ENCODE peak calls at places on chromosomes 5 and 9, in six cellular contexts. L is astrocyte, E is Karpas-422, B is small intestine, W is stomach, A is hepatocyte. J is an unnamed sample. For H3K27me3, the result is how much of the 10 kb centered on the place peaks cover.

GRCh38 chr5:111699324-111699723 is 57.7 kb downstream of the NREP start:
- DNase-seq in L (no peak), E (no peak), B (no peak), W (no peak), A (no peak), J (no peak)

GRCh38 chr5:170623576-170624181 is 119.9 kb downstream of the KCNIP1 start:
- DNase-seq in L (no peak), E (peak), B (no peak), W (peak), A (peak), J (no peak)

GRCh38 chr5:122978068-122978467 is 58.5 kb downstream of the PPIC start:
- DNase-seq in L (no peak), E (no peak), B (no peak), W (no peak), A (no peak), J (no peak)

GRCh38 chr9:79377315-79377855 is 194.4 kb upstream of the TLE4 start:
- DNase-seq in L (peak), E (no peak), B (no peak), W (no peak), A (no peak), J (no peak)

GRCh38 chr5:154298060-154298459 is 107.5 kb downstream of the GALNT10 start:
- DNase-seq in L (no peak), E (peak), B (no peak), W (no peak), A (no peak), J (no peak)

GRCh38 chr9:130633336-130634190 is 30.8 kb upstream of the PRDM12 start:
- DNase-seq in L (no peak), E (no peak), B (no peak), W (no peak), A (no peak), J (no peak)

GRCh38 chr5:31664566-31664965 is 25.6 kb downstream of the PDZD2 start:
- DNase-seq in L (peak), E (peak), B (peak), W (no peak), A (no peak), J (no peak)

GRCh38 chr9:71812385-71812784 is 44.1 kb upstream of the CEMIP2 start:
- DNase-seq in L (no peak), E (no peak), B (no peak), W (no peak), A (no peak), J (no peak)

GRCh38 chr9:131478421-131478868 is 24.3 kb upstream of the POMT1 start:
- DNase-seq in L (no peak), E (peak), B (peak), W (peak), A (peak), J (peak)

DNA sequence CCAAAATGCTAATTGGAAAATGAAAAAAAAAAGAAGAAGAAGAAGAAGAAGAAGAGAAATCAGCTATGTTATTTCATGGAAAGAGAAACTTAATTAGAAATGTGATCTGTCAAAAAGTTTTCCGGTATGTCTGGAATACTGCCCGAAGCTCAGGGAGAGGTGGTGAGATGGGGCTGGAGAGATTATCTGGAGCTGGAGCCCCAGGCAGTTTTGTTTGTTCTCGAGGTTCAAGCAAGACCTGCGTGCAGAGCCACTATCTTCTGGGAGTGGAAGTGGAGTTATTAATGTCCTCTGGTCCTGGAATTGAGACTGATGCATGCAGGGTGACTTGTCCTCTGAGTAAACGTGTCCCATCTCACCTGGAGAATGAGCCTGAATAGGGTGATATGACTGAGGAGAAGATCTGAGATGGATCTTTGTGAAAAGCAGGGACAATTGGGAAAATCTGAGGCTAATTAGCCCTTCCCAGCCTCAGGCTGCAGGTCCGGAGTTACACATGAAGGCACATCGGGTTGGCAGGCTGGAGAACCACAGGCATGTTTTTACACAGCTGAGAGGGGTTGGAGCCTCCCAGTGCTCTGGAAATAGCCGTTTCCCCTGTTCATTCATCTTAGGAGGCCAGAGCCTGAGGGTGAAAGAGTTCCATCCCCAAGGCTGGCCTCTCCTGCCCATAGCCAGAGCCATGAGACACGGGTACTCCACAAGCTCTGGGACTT is 70.5 kb downstream of the OLFM1 start:
- DNase-seq in L (no peak), E (no peak), B (no peak), W (no peak), A (no peak), J (no peak)
- H3K27me3 ChIP-seq in L (under half), E (under half), B (under half), W (under half), A (under half), J (under half)

GRCh38 chr5:66842540-66842939 is 246.3 kb downstream of the MAST4 start:
- DNase-seq in L (no peak), E (no peak), B (no peak), W (no peak), A (no peak), J (no peak)
- H3K4me3 ChIP-seq in L (no peak), E (no peak), B (no peak), W (no peak), A (no peak), J (no peak)

GRCh38 chr9:100784755-100785154 is 206.9 kb downstream of the CAVIN4 start:
- DNase-seq in L (no peak), E (no peak), B (no peak), W (no peak), A (no peak), J (no peak)
- H3K27me3 ChIP-seq in L (under half), E (under half), B (under half), W (under half), A (under half), J (under half)

DNA sequence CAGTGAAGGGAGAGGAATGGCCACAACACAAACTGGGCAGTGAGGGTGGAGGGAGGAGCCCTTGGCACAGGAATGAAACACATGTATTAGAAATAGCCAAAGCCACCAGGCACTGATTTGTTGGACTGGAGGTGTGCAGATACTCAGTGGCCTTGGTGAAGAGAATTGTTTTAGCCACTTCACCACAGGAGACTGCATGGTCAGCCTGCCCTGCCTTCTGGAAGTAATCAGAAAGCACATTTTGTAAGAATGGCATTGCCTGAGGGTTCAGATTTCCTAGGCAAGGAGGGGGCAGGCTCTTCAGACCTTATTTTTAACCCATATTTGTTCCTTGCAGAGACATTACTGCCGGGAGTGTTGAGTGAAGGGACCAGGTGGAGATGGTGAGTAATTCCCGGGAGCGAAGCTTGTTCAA is 2.2 kb downstream of the SGCD start:
- DNase-seq in L (no peak), E (no peak), B (no peak), W (no peak), A (no peak), J (no peak)
- H3K4me3 ChIP-seq in L (no peak), E (no peak), B (no peak), W (no peak), A (no peak), J (no peak)